ENCODE peak calls at places on chromosome 21, in four cellular contexts. M, E, A and V are unnamed samples.

GRCh38 chr21:17279663-17280062 is 233.2 kb upstream of the CXADR start:
- DNase-seq in M (no peak), E (no peak), A (no peak), V (no peak)

GRCh38 chr21:17435565-17436543 is 77.0 kb upstream of the CXADR start:
- DNase-seq in M (no peak), E (no peak), A (no peak), V (no peak)

GRCh38 chr21:34105947-34106541 is 32.7 kb downstream of the MRPS6 start:
- DNase-seq in M (no peak), E (no peak), A (no peak), V (no peak)

GRCh38 chr21:34707876-34708325 is 39.1 kb downstream of the CLIC6 start:
- DNase-seq in M (no peak), E (no peak), A (no peak), V (no peak)

GRCh38 chr21:39184050-39184980 is 1.1 kb upstream of the PSMG1 start:
- DNase-seq in M (no peak), E (no peak), A (no peak), V (no peak)

GRCh38 chr21:18228060-18228739 is 16.4 kb upstream of the CHODL start:
- DNase-seq in M (no peak), E (no peak), A (no peak), V (no peak)

GRCh38 chr21:45308211-45309068 is 20.7 kb upstream of the POFUT2 start:
- DNase-seq in M (no peak), E (peak; percentile 90), A (peak; percentile 91), V (peak; percentile 65)

GRCh38 chr21:34916446-34916845 is 132.7 kb downstream of the RUNX1 start:
- DNase-seq in M (no peak), E (no peak), A (peak; percentile 42), V (no peak)

GRCh38 chr21:39542736-39543135 is 70.0 kb upstream of the B3GALT5 start:
- DNase-seq in M (no peak), E (no peak), A (no peak), V (no peak)

GRCh38 chr21:45049725-45050359 is 24.5 kb upstream of the ADARB1 start:
- DNase-seq in M (no peak), E (no peak), A (peak; percentile 18), V (peak; percentile 61)

GRCh38 chr21:42455754-42456440 is 40.1 kb downstream of the RSPH1 start:
- DNase-seq in M (no peak), E (no peak), A (no peak), V (no peak)

DNA sequence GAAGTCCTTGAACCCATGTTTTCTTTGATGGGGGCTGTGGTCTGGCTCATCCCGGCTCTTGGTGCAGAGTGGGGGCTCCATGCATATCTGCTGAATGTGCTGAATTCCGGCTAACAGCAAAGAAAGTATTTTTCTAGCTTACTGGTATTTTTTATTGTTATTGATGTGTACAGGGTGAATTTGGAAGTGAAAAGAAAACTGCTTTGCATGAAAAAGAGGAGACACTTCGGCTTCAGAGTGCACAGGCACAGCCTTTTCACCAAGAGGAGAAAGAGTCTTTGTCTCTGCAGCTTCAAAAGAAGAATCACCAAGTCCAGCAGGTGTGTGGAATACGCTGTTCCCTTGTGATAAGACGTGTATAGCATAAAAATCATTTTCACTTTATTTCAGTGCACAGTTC is 57.6 kb downstream of the PCNT start:
- DNase-seq in M (no peak), E (no peak), A (no peak), V (no peak)
- H3K4me3 ChIP-seq in M (no peak overlapping the region), E (no peak overlapping the region), A (no peak overlapping the region), V (no peak overlapping the region)

GRCh38 chr21:32813265-32813903 is 41.8 kb upstream of the PAXBP1 start:
- DNase-seq in M (peak; percentile 46), E (no peak), A (no peak), V (peak; percentile 41)

GRCh38 chr21:32819702-32820101 is 48.1 kb upstream of the PAXBP1 start:
- DNase-seq in M (no peak), E (no peak), A (peak; percentile 63), V (no peak)

GRCh38 chr21:32818411-32818810 is 46.9 kb upstream of the PAXBP1 start:
- DNase-seq in M (no peak), E (no peak), A (no peak), V (no peak)

GRCh38 chr21:32814528-32814927 is 43.0 kb upstream of the PAXBP1 start:
- DNase-seq in M (no peak), E (no peak), A (no peak), V (no peak)

DNA sequence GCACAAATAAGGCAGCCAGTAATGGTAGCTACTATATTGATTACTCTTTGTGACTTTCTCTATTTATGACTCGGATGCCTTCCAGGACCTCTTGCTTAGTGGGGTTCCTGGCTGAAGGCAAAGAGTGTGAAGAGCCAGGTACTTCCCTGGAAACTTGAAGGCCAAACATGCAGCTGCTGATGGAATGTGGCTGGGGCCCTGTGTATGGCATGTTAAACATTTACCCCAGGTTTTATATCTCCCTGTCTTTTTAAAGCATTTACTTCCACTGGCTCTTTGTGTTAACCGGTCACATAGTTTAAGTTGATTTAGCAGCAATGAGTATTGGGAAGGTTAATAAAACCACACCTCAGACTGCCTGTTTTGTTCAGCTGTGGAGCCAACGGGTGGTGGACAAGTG is 45.7 kb upstream of the PAXBP1 start:
- DNase-seq in M (no peak), E (no peak), A (no peak), V (no peak)
- H3K4me3 ChIP-seq in M (no peak overlapping the region), E (no peak overlapping the region), A (no peak overlapping the region), V (no peak overlapping the region)

GRCh38 chr21:43950481-43950880 is 61.6 kb upstream of the TRAPPC10 start:
- DNase-seq in M (no peak), E (no peak), A (no peak), V (no peak)
- H3K4me3 ChIP-seq in M (no peak overlapping the region), E (no peak overlapping the region), A (no peak overlapping the region), V (no peak overlapping the region)

GRCh38 chr21:15001773-15002647 is 62.8 kb downstream of the NRIP1 start:
- DNase-seq in M (peak; percentile 18), E (no peak), A (no peak), V (no peak)
- H3K4me3 ChIP-seq in M (peak overlapping the region; percentile 21), E (no peak overlapping the region), A (no peak overlapping the region), V (no peak overlapping the region)

DNA sequence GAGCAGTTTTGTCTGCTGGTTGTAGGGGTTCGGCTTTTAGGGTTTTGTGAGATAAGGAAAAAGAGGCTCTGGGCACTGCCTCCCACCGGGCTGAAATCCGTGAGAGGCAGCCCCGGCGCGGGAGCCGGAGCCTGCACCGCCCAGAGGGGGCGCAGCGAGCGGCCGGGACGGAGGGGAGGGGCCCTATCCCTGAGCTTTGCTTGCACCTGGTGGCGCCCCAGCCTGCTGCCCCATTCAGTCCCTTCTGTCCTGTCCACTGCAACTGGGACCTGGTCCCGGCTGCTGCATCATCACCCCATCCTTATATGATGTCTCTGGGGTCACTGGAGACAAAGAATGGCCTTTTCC is 512 bp upstream of the KCNJ6 start:
- DNase-seq in M (peak; percentile 87), E (no peak), A (no peak), V (peak; percentile 92)
- H3K4me3 ChIP-seq in M (peak overlapping the region; percentile 77), E (no peak overlapping the region), A (peak overlapping the region; percentile 41), V (peak overlapping the region; percentile 55)

DNA sequence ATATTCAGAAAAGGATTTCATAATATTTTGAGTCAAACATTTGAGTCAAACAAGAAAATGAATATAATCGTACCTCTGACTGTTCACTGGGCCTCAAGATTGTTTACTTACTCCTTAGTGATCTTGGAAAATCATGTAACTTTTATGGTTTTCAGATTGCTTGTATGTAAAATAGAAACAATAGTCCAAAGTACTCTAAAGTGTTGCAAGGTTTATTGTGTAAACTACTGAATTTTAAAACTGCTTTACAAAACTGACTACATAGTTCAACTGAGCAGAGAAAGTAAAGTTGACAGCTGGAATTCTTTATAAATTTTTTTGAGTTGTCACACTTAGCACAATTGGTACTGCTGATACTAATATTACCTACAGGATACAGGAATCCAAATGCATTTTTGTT is 931.0 kb downstream of the NCAM2 start:
- DNase-seq in M (no peak), E (no peak), A (no peak), V (no peak)
- H3K4me3 ChIP-seq in M (no peak overlapping the region), E (no peak overlapping the region), A (no peak overlapping the region), V (no peak overlapping the region)